ENCODE peak calls at places on chromosomes 13 and 19, in six cellular contexts. One of them, this sample, is unnamed.
A peak's percentile ranks its signal among the peaks of the same experiment; 100 is the strongest.

GRCh38 chr19:40433391-40434216 is 7.8 kb upstream of the SERTAD1 start:
- DNase-seq in activated CD4-positive, alpha-beta T cell treated with anti-CD3 and anti-CD28 coated beads for 48 hours: peak; percentile 59
- DNase-seq in astrocyte: peak; percentile 81
- DNase-seq in activated T-cell treated with anti-CD3 and anti-CD28 coated beads, Interleukin-2, amount 50 U/mL, for 1 hour: peak; percentile 57
- DNase-seq in fibroblast of pulmonary artery: peak; percentile 92
- DNase-seq in activated naive CD8-positive, alpha-beta T cell treated with anti-CD3 and anti-CD28 coated beads, Interleukin-2, amount 50 U/mL, for 16 hours: no peak
- DNase-seq in this sample: peak; percentile 93

GRCh38 chr19:50333737-50334617 is 4.8 kb upstream of the KCNC3 start:
- DNase-seq in activated T-cell treated with anti-CD3 and anti-CD28 coated beads, Interleukin-2, amount 50 U/mL, for 1 hour: peak; percentile 86
- DNase-seq in astrocyte: peak; percentile 6
- DNase-seq in fibroblast of pulmonary artery: peak; percentile 66
- DNase-seq in activated CD4-positive, alpha-beta T cell treated with anti-CD3 and anti-CD28 coated beads for 48 hours: peak; percentile 88
- DNase-seq in activated naive CD8-positive, alpha-beta T cell treated with anti-CD3 and anti-CD28 coated beads, Interleukin-2, amount 50 U/mL, for 16 hours: peak; percentile 47
- DNase-seq in this sample: peak; percentile 99

GRCh38 chr13:37747071-37747612 is 122.4 kb downstream of the TRPC4 start:
- DNase-seq in activated naive CD8-positive, alpha-beta T cell treated with anti-CD3 and anti-CD28 coated beads, Interleukin-2, amount 50 U/mL, for 16 hours: no peak
- DNase-seq in fibroblast of pulmonary artery: peak; percentile 86
- DNase-seq in astrocyte: peak; percentile 81
- DNase-seq in activated T-cell treated with anti-CD3 and anti-CD28 coated beads, Interleukin-2, amount 50 U/mL, for 1 hour: no peak
- DNase-seq in activated CD4-positive, alpha-beta T cell treated with anti-CD3 and anti-CD28 coated beads for 48 hours: no peak
- DNase-seq in this sample: no peak

GRCh38 chr13:73720216-73720840 is 413.9 kb downstream of the KLF12 start:
- DNase-seq in activated T-cell treated with anti-CD3 and anti-CD28 coated beads, Interleukin-2, amount 50 U/mL, for 1 hour: no peak
- DNase-seq in astrocyte: peak; percentile 35
- DNase-seq in activated naive CD8-positive, alpha-beta T cell treated with anti-CD3 and anti-CD28 coated beads, Interleukin-2, amount 50 U/mL, for 16 hours: no peak
- DNase-seq in fibroblast of pulmonary artery: no peak
- DNase-seq in activated CD4-positive, alpha-beta T cell treated with anti-CD3 and anti-CD28 coated beads for 48 hours: no peak
- DNase-seq in this sample: no peak

GRCh38 chr19:4910594-4911273 is 1.4 kb downstream of the UHRF1 start:
- DNase-seq in astrocyte: peak; percentile 76
- DNase-seq in activated T-cell treated with anti-CD3 and anti-CD28 coated beads, Interleukin-2, amount 50 U/mL, for 1 hour: peak; percentile 25
- DNase-seq in fibroblast of pulmonary artery: peak; percentile 55
- DNase-seq in activated naive CD8-positive, alpha-beta T cell treated with anti-CD3 and anti-CD28 coated beads, Interleukin-2, amount 50 U/mL, for 16 hours: no peak
- DNase-seq in activated CD4-positive, alpha-beta T cell treated with anti-CD3 and anti-CD28 coated beads for 48 hours: peak; percentile 33
- DNase-seq in this sample: no peak

GRCh38 chr19:32406161-32407003 is 812 bp downstream of the DPY19L3 start:
- DNase-seq in astrocyte: no peak
- DNase-seq in activated CD4-positive, alpha-beta T cell treated with anti-CD3 and anti-CD28 coated beads for 48 hours: no peak
- DNase-seq in activated naive CD8-positive, alpha-beta T cell treated with anti-CD3 and anti-CD28 coated beads, Interleukin-2, amount 50 U/mL, for 16 hours: no peak
- DNase-seq in fibroblast of pulmonary artery: no peak
- DNase-seq in activated T-cell treated with anti-CD3 and anti-CD28 coated beads, Interleukin-2, amount 50 U/mL, for 1 hour: no peak
- DNase-seq in this sample: no peak

GRCh38 chr13:96984061-96984508 is 10.2 kb downstream of the OXGR1 start:
- DNase-seq in activated naive CD8-positive, alpha-beta T cell treated with anti-CD3 and anti-CD28 coated beads, Interleukin-2, amount 50 U/mL, for 16 hours: no peak
- DNase-seq in astrocyte: no peak
- DNase-seq in fibroblast of pulmonary artery: peak; percentile 39
- DNase-seq in activated CD4-positive, alpha-beta T cell treated with anti-CD3 and anti-CD28 coated beads for 48 hours: peak; percentile 21
- DNase-seq in activated T-cell treated with anti-CD3 and anti-CD28 coated beads, Interleukin-2, amount 50 U/mL, for 1 hour: no peak
- DNase-seq in this sample: no peak

GRCh38 chr19:6806488-6806887 is 34.0 kb downstream of the VAV1 start:
- DNase-seq in activated CD4-positive, alpha-beta T cell treated with anti-CD3 and anti-CD28 coated beads for 48 hours: peak; percentile 24
- DNase-seq in activated naive CD8-positive, alpha-beta T cell treated with anti-CD3 and anti-CD28 coated beads, Interleukin-2, amount 50 U/mL, for 16 hours: no peak
- DNase-seq in astrocyte: no peak
- DNase-seq in fibroblast of pulmonary artery: no peak
- DNase-seq in activated T-cell treated with anti-CD3 and anti-CD28 coated beads, Interleukin-2, amount 50 U/mL, for 1 hour: no peak
- DNase-seq in this sample: peak; percentile 57

GRCh38 chr19:16876904-16877361 is 11.9 kb upstream of the F2RL3 start:
- DNase-seq in fibroblast of pulmonary artery: no peak
- DNase-seq in activated CD4-positive, alpha-beta T cell treated with anti-CD3 and anti-CD28 coated beads for 48 hours: no peak
- DNase-seq in astrocyte: peak; percentile 84
- DNase-seq in activated naive CD8-positive, alpha-beta T cell treated with anti-CD3 and anti-CD28 coated beads, Interleukin-2, amount 50 U/mL, for 16 hours: no peak
- DNase-seq in activated T-cell treated with anti-CD3 and anti-CD28 coated beads, Interleukin-2, amount 50 U/mL, for 1 hour: no peak
- DNase-seq in this sample: no peak

GRCh38 chr19:50944795-50945194 is 8.0 kb downstream of the KLK5 start:
- DNase-seq in astrocyte: no peak
- DNase-seq in activated naive CD8-positive, alpha-beta T cell treated with anti-CD3 and anti-CD28 coated beads, Interleukin-2, amount 50 U/mL, for 16 hours: no peak
- DNase-seq in activated CD4-positive, alpha-beta T cell treated with anti-CD3 and anti-CD28 coated beads for 48 hours: no peak
- DNase-seq in fibroblast of pulmonary artery: no peak
- DNase-seq in activated T-cell treated with anti-CD3 and anti-CD28 coated beads, Interleukin-2, amount 50 U/mL, for 1 hour: no peak
- DNase-seq in this sample: no peak

GRCh38 chr19:4345656-4346383 is 2.5 kb downstream of the MPND start:
- DNase-seq in activated CD4-positive, alpha-beta T cell treated with anti-CD3 and anti-CD28 coated beads for 48 hours: no peak
- DNase-seq in astrocyte: no peak
- DNase-seq in fibroblast of pulmonary artery: no peak
- DNase-seq in activated naive CD8-positive, alpha-beta T cell treated with anti-CD3 and anti-CD28 coated beads, Interleukin-2, amount 50 U/mL, for 16 hours: no peak
- DNase-seq in activated T-cell treated with anti-CD3 and anti-CD28 coated beads, Interleukin-2, amount 50 U/mL, for 1 hour: no peak
- DNase-seq in this sample: no peak

GRCh38 chr19:51560339-51560738 is 10.7 kb upstream of the ZNF175 start:
- DNase-seq in astrocyte: no peak
- DNase-seq in activated T-cell treated with anti-CD3 and anti-CD28 coated beads, Interleukin-2, amount 50 U/mL, for 1 hour: no peak
- DNase-seq in activated naive CD8-positive, alpha-beta T cell treated with anti-CD3 and anti-CD28 coated beads, Interleukin-2, amount 50 U/mL, for 16 hours: no peak
- DNase-seq in fibroblast of pulmonary artery: no peak
- DNase-seq in activated CD4-positive, alpha-beta T cell treated with anti-CD3 and anti-CD28 coated beads for 48 hours: no peak
- DNase-seq in this sample: no peak

GRCh38 chr13:100131863-100132574 is 43.1 kb downstream of the PCCA start:
- DNase-seq in activated T-cell treated with anti-CD3 and anti-CD28 coated beads, Interleukin-2, amount 50 U/mL, for 1 hour: no peak
- DNase-seq in activated naive CD8-positive, alpha-beta T cell treated with anti-CD3 and anti-CD28 coated beads, Interleukin-2, amount 50 U/mL, for 16 hours: no peak
- DNase-seq in fibroblast of pulmonary artery: peak; percentile 89
- DNase-seq in astrocyte: peak; percentile 95
- DNase-seq in activated CD4-positive, alpha-beta T cell treated with anti-CD3 and anti-CD28 coated beads for 48 hours: peak; percentile 67
- DNase-seq in this sample: peak; percentile 49

GRCh38 chr13:25295228-25295627 is 6.2 kb upstream of the NUP58 start:
- DNase-seq in astrocyte: peak; percentile 25
- DNase-seq in activated T-cell treated with anti-CD3 and anti-CD28 coated beads, Interleukin-2, amount 50 U/mL, for 1 hour: no peak
- DNase-seq in fibroblast of pulmonary artery: no peak
- DNase-seq in activated naive CD8-positive, alpha-beta T cell treated with anti-CD3 and anti-CD28 coated beads, Interleukin-2, amount 50 U/mL, for 16 hours: no peak
- DNase-seq in activated CD4-positive, alpha-beta T cell treated with anti-CD3 and anti-CD28 coated beads for 48 hours: no peak
- DNase-seq in this sample: no peak

GRCh38 chr13:96200810-96201209 is 110.9 kb downstream of the HS6ST3 start:
- DNase-seq in fibroblast of pulmonary artery: no peak
- DNase-seq in activated T-cell treated with anti-CD3 and anti-CD28 coated beads, Interleukin-2, amount 50 U/mL, for 1 hour: no peak
- DNase-seq in activated naive CD8-positive, alpha-beta T cell treated with anti-CD3 and anti-CD28 coated beads, Interleukin-2, amount 50 U/mL, for 16 hours: no peak
- DNase-seq in astrocyte: no peak
- DNase-seq in activated CD4-positive, alpha-beta T cell treated with anti-CD3 and anti-CD28 coated beads for 48 hours: no peak
- DNase-seq in this sample: no peak

GRCh38 chr19:39145180-39145953 is 19.8 kb downstream of the PAK4 start:
- DNase-seq in fibroblast of pulmonary artery: no peak
- DNase-seq in activated T-cell treated with anti-CD3 and anti-CD28 coated beads, Interleukin-2, amount 50 U/mL, for 1 hour: no peak
- DNase-seq in activated naive CD8-positive, alpha-beta T cell treated with anti-CD3 and anti-CD28 coated beads, Interleukin-2, amount 50 U/mL, for 16 hours: no peak
- DNase-seq in astrocyte: no peak
- DNase-seq in activated CD4-positive, alpha-beta T cell treated with anti-CD3 and anti-CD28 coated beads for 48 hours: no peak
- DNase-seq in this sample: no peak

GRCh38 chr19:18521692-18522123 is at the start of gene ELL:
- DNase-seq in activated CD4-positive, alpha-beta T cell treated with anti-CD3 and anti-CD28 coated beads for 48 hours: no peak
- DNase-seq in activated naive CD8-positive, alpha-beta T cell treated with anti-CD3 and anti-CD28 coated beads, Interleukin-2, amount 50 U/mL, for 16 hours: no peak
- DNase-seq in activated T-cell treated with anti-CD3 and anti-CD28 coated beads, Interleukin-2, amount 50 U/mL, for 1 hour: no peak
- DNase-seq in astrocyte: no peak
- DNase-seq in fibroblast of pulmonary artery: no peak
- DNase-seq in this sample: no peak

GRCh38 chr19:35349614-35350521 is 2.2 kb downstream of the FFAR1 start:
- DNase-seq in astrocyte: no peak
- DNase-seq in activated CD4-positive, alpha-beta T cell treated with anti-CD3 and anti-CD28 coated beads for 48 hours: no peak
- DNase-seq in fibroblast of pulmonary artery: no peak
- DNase-seq in activated naive CD8-positive, alpha-beta T cell treated with anti-CD3 and anti-CD28 coated beads, Interleukin-2, amount 50 U/mL, for 16 hours: no peak
- DNase-seq in activated T-cell treated with anti-CD3 and anti-CD28 coated beads, Interleukin-2, amount 50 U/mL, for 1 hour: peak; percentile 9
- DNase-seq in this sample: no peak